ENCODE peak calls at places on chromosomes 16 and 17, in four cellular contexts. A, H, R and O are unnamed samples.

GRCh38 chr16:30773826-30774225 is 11.7 kb downstream of the RNF40 start:
- DNase-seq in A (no peak), H (no peak), R (no peak), O (no peak)

GRCh38 chr16:50248845-50249244 is 17.5 kb upstream of the ADCY7 start:
- DNase-seq in A (no peak), H (no peak), R (no peak), O (no peak)

GRCh38 chr16:50035468-50035992 is 10.5 kb downstream of the CNEP1R1 start:
- DNase-seq in A (no peak), H (peak), R (no peak), O (no peak)

GRCh38 chr16:84643677-84644076 is 4.6 kb upstream of the KLHL36 start:
- DNase-seq in A (no peak), H (no peak), R (no peak), O (no peak)

GRCh38 chr17:80504671-80505413 is 28.4 kb upstream of the NPTX1 start:
- DNase-seq in A (no peak), H (no peak), R (no peak), O (no peak)

GRCh38 chr17:72602517-72603345 is 481.9 kb downstream of the SOX9 start:
- DNase-seq in A (no peak), H (no peak), R (no peak), O (no peak)

GRCh38 chr17:77213778-77214132 is 73.0 kb downstream of the SEC14L1 start:
- DNase-seq in A (no peak), H (no peak), R (no peak), O (no peak)

GRCh38 chr17:81537343-81537855 is 9.2 kb downstream of the FSCN2 start:
- DNase-seq in A (peak), H (no peak), R (no peak), O (no peak)

GRCh38 chr17:19762515-19762961 is 14.4 kb upstream of the ALDH3A1 start:
- DNase-seq in A (peak), H (peak), R (no peak), O (no peak)

GRCh38 chr17:28743243-28744103 is at the start of gene TRAF4:
- DNase-seq in A (peak), H (peak), R (no peak), O (peak)

GRCh38 chr17:28745052-28745776 is 1.4 kb downstream of the TRAF4 start:
- DNase-seq in A (no peak), H (peak), R (no peak), O (peak)

GRCh38 chr17:28744802-28745051 is 916 bp downstream of the TRAF4 start:
- DNase-seq in A (no peak), H (no peak), R (no peak), O (no peak)

GRCh38 chr17:28745777-28746473 is 2.1 kb downstream of the TRAF4 start:
- DNase-seq in A (no peak), H (no peak), R (no peak), O (no peak)

GRCh38 chr17:28744104-28744801 is 442 bp downstream of the TRAF4 start:
- DNase-seq in A (no peak), H (peak), R (no peak), O (peak)
- TF ChIP-seq TARDBP in A (no peak), H (no peak), R (no peak), O (peak)

GRCh38 chr17:64544742-64545141 is 38.0 kb downstream of the CEP95 start:
- DNase-seq in A (no peak), H (no peak), R (no peak), O (no peak)

GRCh38 chr17:64547354-64547753 is 40.6 kb downstream of the CEP95 start:
- DNase-seq in A (no peak), H (no peak), R (no peak), O (peak)

GRCh38 chr17:64546716-64547115 is 39.9 kb downstream of the CEP95 start:
- DNase-seq in A (no peak), H (no peak), R (no peak), O (no peak)
- TF ChIP-seq TARDBP in A (no peak), H (no peak), R (no peak), O (no peak)

GRCh38 chr16:11104168-11105037 is 151.6 kb downstream of the SOCS1 start:
- DNase-seq in A (no peak), H (no peak), R (no peak), O (no peak)

GRCh38 chr16:11106726-11107125 is 149.3 kb downstream of the SOCS1 start:
- DNase-seq in A (no peak), H (no peak), R (no peak), O (no peak)

GRCh38 chr16:11107781-11108465 is 148.1 kb downstream of the SOCS1 start:
- DNase-seq in A (no peak), H (no peak), R (no peak), O (no peak)

GRCh38 chr16:11102523-11102898 is 153.5 kb downstream of the SOCS1 start:
- DNase-seq in A (no peak), H (no peak), R (no peak), O (no peak)

DNA sequence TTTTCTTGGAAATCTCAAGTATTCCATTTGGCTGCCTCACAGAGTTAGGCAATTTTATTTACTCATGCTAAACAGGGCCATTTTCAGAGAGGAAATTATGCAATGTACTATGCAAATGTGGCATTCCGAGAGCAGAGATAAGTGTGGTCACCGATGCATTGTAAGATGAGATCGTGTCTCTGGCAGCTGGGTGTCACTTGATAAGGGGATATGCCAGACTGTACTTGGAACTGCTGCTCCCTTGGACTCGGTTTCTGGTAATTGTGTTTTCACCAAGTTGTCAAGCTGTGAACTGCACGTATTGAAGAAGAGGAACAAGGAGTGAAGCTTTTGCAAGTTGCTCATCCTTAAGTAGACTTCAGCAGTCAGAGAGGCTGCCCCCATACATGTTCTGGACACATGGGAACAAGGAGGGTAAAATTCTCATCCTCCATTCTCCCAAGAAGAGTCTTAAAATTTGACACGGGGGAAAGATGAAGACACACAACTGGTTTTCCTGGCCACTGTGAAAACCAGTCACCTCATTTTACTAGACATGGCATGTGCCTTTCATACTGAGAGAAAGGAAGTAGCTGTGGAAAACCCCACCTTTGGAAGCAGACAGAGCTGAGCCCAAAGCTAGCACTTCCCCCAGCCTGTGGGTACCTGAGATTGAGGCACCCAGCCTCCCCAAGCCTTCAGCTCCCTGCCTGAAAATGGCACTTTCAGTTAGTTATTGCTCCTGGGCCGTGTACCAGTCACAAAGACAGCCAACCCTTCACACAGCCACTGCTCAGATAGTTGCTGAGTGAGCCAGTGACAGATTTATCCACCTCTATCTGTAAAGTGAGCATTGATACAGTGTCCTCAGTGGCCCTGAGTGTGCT is 150.7 kb downstream of the SOCS1 start:
- DNase-seq in A (no peak), H (peak), R (peak), O (peak)
- TF ChIP-seq TARDBP in A (no peak), H (peak), R (no peak), O (peak)

GRCh38 chr16:86242244-86243122 is 267.8 kb upstream of the FOXF1 start:
- DNase-seq in A (no peak), H (no peak), R (no peak), O (no peak)

GRCh38 chr16:86244936-86245335 is 265.4 kb upstream of the FOXF1 start:
- DNase-seq in A (no peak), H (no peak), R (no peak), O (no peak)

GRCh38 chr16:86244188-86244587 is 266.1 kb upstream of the FOXF1 start:
- DNase-seq in A (no peak), H (no peak), R (no peak), O (no peak)

GRCh38 chr16:86243123-86243473 is 267.2 kb upstream of the FOXF1 start:
- DNase-seq in A (no peak), H (no peak), R (no peak), O (no peak)

GRCh38 chr16:86243571-86244154 is 266.7 kb upstream of the FOXF1 start:
- DNase-seq in A (no peak), H (no peak), R (no peak), O (no peak)
- TF ChIP-seq TARDBP in A (no peak), H (no peak), R (no peak), O (no peak)

GRCh38 chr17:21168555-21168865 is 41.7 kb downstream of the DHRS7B start:
- DNase-seq in A (no peak), H (no peak), R (no peak), O (no peak)
- TF ChIP-seq TARDBP in A (no peak), H (no peak), R (no peak), O (no peak)

GRCh38 chr16:67211674-67212073 is 12.7 kb downstream of the ELMO3 start:
- DNase-seq in A (no peak), H (no peak), R (no peak), O (no peak)

GRCh38 chr16:67213197-67214019 is 13.5 kb upstream of the TMEM208 start:
- DNase-seq in A (no peak), H (no peak), R (no peak), O (no peak)

GRCh38 chr16:67215690-67216089 is 11.2 kb upstream of the TMEM208 start:
- DNase-seq in A (no peak), H (no peak), R (no peak), O (no peak)

GRCh38 chr16:67212766-67213165 is 13.8 kb downstream of the ELMO3 start:
- DNase-seq in A (no peak), H (no peak), R (no peak), O (no peak)

DNA sequence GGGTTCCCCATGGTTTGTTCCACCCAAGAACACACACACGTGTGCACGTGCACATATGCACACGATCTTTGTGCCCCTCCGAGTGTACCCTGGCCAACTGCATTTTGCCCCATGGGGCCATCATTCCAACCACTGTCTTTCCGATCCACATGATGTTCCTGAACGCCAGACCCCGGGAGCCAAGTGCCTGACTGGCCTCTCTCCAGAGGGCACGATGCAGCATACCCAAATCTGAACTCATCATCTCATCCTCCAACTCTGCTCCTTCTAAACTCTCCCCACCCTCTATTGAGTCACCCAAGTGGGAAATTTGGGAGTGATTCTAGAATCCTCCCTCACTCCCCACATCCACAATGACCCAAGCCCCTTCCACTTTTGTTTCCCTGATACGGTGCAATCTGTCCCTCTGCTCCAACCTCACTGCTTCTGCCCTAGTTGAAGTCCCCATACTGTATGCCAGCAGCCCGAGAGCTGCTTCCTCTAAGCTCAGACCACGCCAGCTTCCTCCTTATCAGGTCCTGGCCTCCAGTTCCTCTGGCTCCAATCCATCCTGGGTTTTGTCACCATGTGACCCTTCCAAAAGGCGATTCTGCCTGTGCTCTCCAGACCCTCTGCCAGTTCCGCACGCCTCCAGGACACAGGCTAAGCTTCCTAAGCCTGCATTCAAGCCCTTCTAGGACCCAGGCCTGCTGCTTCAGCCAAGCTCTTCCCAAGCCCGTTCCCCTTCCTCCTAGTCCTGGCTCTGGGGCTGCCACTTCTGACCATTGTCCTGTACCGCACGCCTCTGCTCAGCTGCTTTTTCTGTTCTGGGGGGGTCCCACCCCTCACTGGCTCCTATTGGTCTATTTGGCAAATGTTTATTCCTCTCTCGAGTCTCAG is 10.1 kb upstream of the TMEM208 start:
- DNase-seq in A (no peak), H (no peak), R (no peak), O (peak)
- TF ChIP-seq TARDBP in A (no peak), H (no peak), R (no peak), O (no peak)